ENCODE peak calls at places on chromosomes 1 and 21, in ten cellular contexts. S is DND-41, O is brain microvascular endothelial cell, A is esophagus squamous epithelium, B is colonic mucosa, U is pancreas, C is heart right ventricle, Q is stomach, T is left lung, J is fibroblast of lung. Y is an unnamed sample. For H3K27me3, the result is how much of the 10 kb centered on the place peaks cover.

GRCh38 chr1:10564063-10564462 is 89.3 kb downstream of the PEX14 start:
- DNase-seq in B (no peak), U (no peak), T (no peak), O (no peak), C (no peak), A (no peak), J (peak), Q (no peak), S (no peak), Y (no peak)

GRCh38 chr1:44828003-44828651 is 14.9 kb downstream of the PTCH2 start:
- DNase-seq in C (no peak), O (no peak), A (no peak), Q (no peak), S (no peak), B (no peak), J (no peak), T (peak), U (no peak), Y (no peak)

GRCh38 chr1:208203127-208203847 is 40.9 kb downstream of the PLXNA2 start:
- DNase-seq in S (no peak), C (peak), Q (peak), B (peak), O (peak), U (peak), J (peak), A (no peak), T (peak), Y (no peak)

GRCh38 chr1:169271094-169271493 is 96.5 kb downstream of the NME7 start:
- DNase-seq in T (no peak), C (no peak), J (peak), Q (no peak), A (no peak), O (no peak), S (no peak), B (no peak), U (no peak), Y (no peak)

GRCh38 chr1:9542425-9542824 is 3.2 kb downstream of the SLC25A33 start:
- DNase-seq in U (no peak), C (no peak), Q (no peak), A (no peak), S (peak), J (peak), T (no peak), B (peak), O (peak), Y (no peak)

GRCh38 chr1:63557365-63557987 is 34.2 kb downstream of the EFCAB7 start:
- DNase-seq in U (no peak), A (no peak), O (peak), T (no peak), C (no peak), J (peak), Q (no peak), S (peak), B (peak), Y (no peak)

GRCh38 chr1:10736623-10737267 is 59.7 kb downstream of the CASZ1 start:
- DNase-seq in Q (peak), J (no peak), B (no peak), O (no peak), S (no peak), U (peak), A (no peak), T (peak), C (no peak), Y (no peak)

GRCh38 chr21:27171704-27172103 is 204.8 kb upstream of the ADAMTS5 start:
- DNase-seq in U (no peak), T (no peak), S (no peak), A (no peak), J (peak), O (no peak), C (no peak), B (no peak), Q (no peak), Y (no peak)

GRCh38 chr1:182384387-182384960 is 7.1 kb downstream of the GLUL start:
- DNase-seq in U (no peak), A (no peak), Q (no peak), T (no peak), B (no peak), C (no peak), O (no peak), J (no peak), S (no peak), Y (no peak)

GRCh38 chr1:245901565-245901964 is 605.5 kb downstream of the SMYD3 start:
- DNase-seq in B (no peak), Q (no peak), S (no peak), J (no peak), A (no peak), U (no peak), O (no peak), T (no peak), C (no peak), Y (no peak)

GRCh38 chr1:203695116-203695515 is 68.5 kb downstream of the ATP2B4 start:
- DNase-seq in J (no peak), C (no peak), A (no peak), U (peak), Q (no peak), B (no peak), S (no peak), T (no peak), O (no peak), Y (no peak)

GRCh38 chr1:201501144-201501543 is 5.8 kb downstream of the CSRP1 start:
- DNase-seq in O (peak), Q (no peak), T (no peak), S (no peak), J (peak), A (no peak), C (no peak), U (no peak), B (no peak), Y (no peak)

GRCh38 chr1:182484067-182484466 is 34.1 kb downstream of the RGSL1 start:
- DNase-seq in T (no peak), B (no peak), U (no peak), O (no peak), A (no peak), C (no peak), Q (no peak), S (no peak), J (no peak), Y (no peak)

GRCh38 chr1:230868736-230869385 is 540 bp upstream of the C1orf198 start:
- DNase-seq in S (no peak), C (no peak), O (no peak), A (no peak), T (peak), Q (peak), J (peak), B (peak), U (peak), Y (peak)

GRCh38 chr1:149927056-149927534 is 508 bp downstream of the SF3B4 start:
- DNase-seq in S (no peak), B (no peak), O (no peak), A (no peak), J (no peak), Q (no peak), C (no peak), T (no peak), U (no peak), Y (no peak)

GRCh38 chr21:31992391-31992790 is 119.6 kb downstream of the HUNK start:
- DNase-seq in O (no peak), U (no peak), J (no peak), C (no peak), A (no peak), S (no peak), T (no peak), B (no peak), Q (no peak), Y (no peak)

GRCh38 chr1:237877628-237878027 is 13.1 kb downstream of the ZP4 start:
- DNase-seq in O (no peak), U (no peak), T (no peak), B (no peak), Q (no peak), S (no peak), A (no peak), C (no peak), J (no peak), Y (no peak)

GRCh38 chr1:58861510-58861909 is 77.7 kb upstream of the JUN start:
- DNase-seq in U (no peak), Q (no peak), B (no peak), O (peak), T (no peak), J (no peak), A (no peak), C (no peak), S (no peak), Y (no peak)

GRCh38 chr1:230515451-230516145 is 89.5 kb upstream of the PGBD5 start:
- DNase-seq in S (no peak), B (no peak), U (peak), T (no peak), J (no peak), C (no peak), A (no peak), Q (no peak), O (no peak), Y (no peak)

GRCh38 chr1:27879374-27880082 is 7.2 kb downstream of the THEMIS2 start:
- DNase-seq in B (no peak), J (no peak), U (no peak), S (no peak), T (no peak), Q (no peak), O (no peak), A (no peak), C (no peak), Y (no peak)

GRCh38 chr1:18121072-18121820 is 13.6 kb downstream of the IGSF21 start:
- DNase-seq in A (no peak), O (no peak), Q (no peak), J (no peak), B (no peak), C (no peak), U (no peak), S (no peak), T (no peak), Y (no peak)

GRCh38 chr1:28915036-28915895 is 897 bp downstream of the EPB41 start:
- DNase-seq in T (peak), C (no peak), B (peak), Q (peak), S (peak), J (peak), A (no peak), U (no peak), O (no peak), Y (peak)

GRCh38 chr1:16921391-16922185 is at the start of gene CROCC:
- DNase-seq in O (peak), S (peak), A (no peak), C (peak), T (no peak), U (peak), Q (no peak), J (peak), B (no peak), Y (no peak)

GRCh38 chr1:203650012-203650836 is 23.6 kb downstream of the ATP2B4 start:
- DNase-seq in Q (peak), B (peak), O (no peak), A (no peak), U (peak), T (peak), J (peak), C (peak), S (peak), Y (peak)

GRCh38 chr1:159925713-159926066 is 383 bp upstream of the TAGLN2 start:
- DNase-seq in Q (no peak), T (peak), J (no peak), S (no peak), C (peak), A (no peak), U (peak), B (no peak), O (no peak), Y (no peak)

GRCh38 chr1:156836041-156836654 is 19.5 kb upstream of the SH2D2A start:
- DNase-seq in A (no peak), S (no peak), C (no peak), O (no peak), Q (no peak), U (no peak), T (no peak), B (no peak), J (no peak), Y (peak)

GRCh38 chr1:209770636-209771415 is 13.5 kb downstream of the C1orf74 start:
- DNase-seq in O (no peak), T (no peak), B (no peak), S (no peak), A (no peak), J (no peak), Q (no peak), U (no peak), C (no peak), Y (no peak)

GRCh38 chr1:201551096-201551495 is 12.2 kb downstream of the NAV1 start:
- DNase-seq in O (no peak), J (no peak), Q (no peak), A (no peak), B (no peak), U (no peak), T (no peak), S (no peak), C (no peak), Y (no peak)

GRCh38 chr1:30798389-30798951 is 40.9 kb upstream of the LAPTM5 start:
- DNase-seq in S (no peak), B (peak), Q (peak), U (no peak), J (no peak), C (peak), T (peak), O (no peak), A (no peak), Y (no peak)

GRCh38 chr21:38140192-38140905 is 116.4 kb upstream of the KCNJ15 start:
- DNase-seq in T (peak), S (no peak), U (peak), B (no peak), O (peak), J (peak), A (no peak), Q (peak), C (peak), Y (no peak)

GRCh38 chr1:224358288-224358687 is 1.6 kb downstream of the CNIH4 start:
- DNase-seq in B (no peak), T (no peak), U (no peak), A (no peak), J (no peak), S (no peak), Q (no peak), C (no peak), O (no peak), Y (no peak)

GRCh38 chr1:183476081-183476480 is 3.8 kb downstream of the SMG7 start:
- DNase-seq in J (no peak), O (no peak), C (no peak), Q (no peak), S (no peak), T (no peak), B (no peak), A (no peak), U (no peak), Y (no peak)

GRCh38 chr1:7608628-7609295 is 162.3 kb upstream of the VAMP3 start:
- DNase-seq in C (no peak), T (no peak), Q (no peak), B (no peak), U (no peak), A (no peak), J (no peak), O (no peak), S (no peak), Y (no peak)

DNA sequence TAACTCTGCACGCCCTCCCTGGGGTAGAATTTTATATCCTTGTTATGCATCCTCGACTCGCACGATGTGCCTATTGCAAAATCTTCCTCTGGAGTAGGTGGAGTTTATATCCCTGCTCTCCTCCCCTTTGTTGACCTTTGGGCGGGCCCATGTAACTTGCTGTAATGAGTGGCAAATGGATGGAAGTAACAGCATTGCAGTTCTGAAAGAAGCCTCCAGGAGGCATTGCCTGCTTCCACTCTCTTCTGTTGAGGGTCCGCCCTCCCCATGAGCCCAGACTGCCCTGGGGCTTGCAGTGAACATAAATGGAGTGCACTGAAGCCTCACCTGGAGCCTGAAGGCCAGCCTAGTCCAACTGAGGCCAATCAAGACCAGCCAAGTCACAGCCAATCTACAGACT is 62.2 kb upstream of the GRIK3 start:
- DNase-seq in U (no peak), T (no peak), A (no peak), B (no peak), C (no peak), Q (no peak), J (no peak), S (peak), O (no peak), Y (no peak)
- TF ChIP-seq CTCF in U (no peak), T (no peak), A (no peak), B (no peak), C (no peak), Q (no peak), J (no peak), S (peak), O (no peak), Y (peak)

GRCh38 chr1:11858613-11858967 is at the start of gene NPPB:
- DNase-seq in T (no peak), A (no peak), Q (no peak), B (no peak), C (no peak), S (no peak), J (no peak), O (no peak), U (no peak), Y (no peak)
- H3K4me3 ChIP-seq in T (no peak), A (no peak), Q (no peak), B (no peak), C (peak), S (no peak), J (no peak), O (no peak), U (no peak), Y (no peak)

GRCh38 chr1:23405946-23406345 is 18.6 kb downstream of the TCEA3 start:
- DNase-seq in U (no peak), S (no peak), J (no peak), C (no peak), A (no peak), Q (no peak), T (no peak), O (no peak), B (no peak), Y (no peak)
- H3K27me3 ChIP-seq in U (under half), S (under half), J (under half), C (under half), A (under half), Q (under half), T (under half), O (under half), B (under half), Y (under half)

DNA sequence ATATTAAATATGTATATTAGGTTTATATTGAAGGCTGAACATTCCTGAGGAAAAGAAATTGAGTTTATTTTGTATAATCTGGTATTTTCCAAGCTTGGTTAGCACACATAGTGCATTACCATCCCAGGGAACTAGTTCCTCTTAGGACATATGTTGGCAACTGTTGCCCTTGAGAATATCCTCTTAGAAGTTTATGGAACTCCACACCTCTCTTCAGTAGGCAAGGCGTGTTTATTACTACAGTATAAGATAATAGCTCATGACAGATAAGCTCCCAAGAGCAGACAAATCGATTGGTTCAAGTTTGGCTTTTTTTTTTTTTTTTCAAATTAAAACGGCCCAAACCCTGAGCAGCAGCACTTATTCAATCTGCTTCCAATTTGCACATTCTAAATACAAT is 59.8 kb upstream of the SIPA1L2 start:
- DNase-seq in A (no peak), C (no peak), S (no peak), O (no peak), Q (no peak), U (no peak), B (no peak), J (no peak), T (no peak), Y (no peak)
- TF ChIP-seq CTCF in A (no peak), C (no peak), S (no peak), O (no peak), Q (no peak), U (no peak), B (no peak), J (no peak), T (no peak), Y (no peak)

DNA sequence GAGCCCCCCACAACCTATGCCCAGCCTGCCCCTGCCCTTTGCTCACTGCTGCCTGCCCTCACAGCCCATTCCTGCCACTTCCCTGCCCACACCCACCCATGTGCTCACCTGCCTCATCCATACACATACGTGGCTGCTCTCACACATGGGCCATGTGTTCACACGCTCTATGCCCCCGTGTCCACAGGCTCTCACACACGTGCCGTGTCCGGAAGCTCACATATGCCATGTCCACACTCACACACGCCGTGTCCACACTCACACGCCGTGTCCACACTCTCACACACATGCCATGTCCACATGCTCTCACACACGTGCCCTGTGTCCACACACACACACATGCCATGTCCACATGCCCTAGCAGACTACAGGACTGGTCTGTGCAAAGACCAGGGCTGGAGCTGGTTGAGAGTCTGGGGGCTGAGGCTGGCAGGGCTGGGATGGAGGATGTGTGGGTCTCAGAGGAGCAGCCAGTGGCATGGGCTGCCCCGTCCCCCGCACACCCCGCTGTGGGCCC is 583 bp upstream of the RNF223 start:
- DNase-seq in U (peak), S (no peak), J (no peak), A (no peak), Q (no peak), T (no peak), C (no peak), O (no peak), B (no peak), Y (no peak)
- H3K4me3 ChIP-seq in U (no peak), S (no peak), J (no peak), A (no peak), Q (no peak), T (no peak), C (no peak), O (no peak), B (no peak), Y (no peak)

GRCh38 chr1:110450928-110451327 is at the start of gene PROK1:
- DNase-seq in J (no peak), U (no peak), O (no peak), C (no peak), A (no peak), Q (no peak), B (no peak), T (no peak), S (no peak), Y (no peak)
- H3K27me3 ChIP-seq in J (under half), U (under half), O (under half), C (under half), A (under half), Q (under half), B (under half), T (under half), S (half or more), Y (under half)

GRCh38 chr1:13513885-13514546 is at the start of gene LRRC38:
- DNase-seq in B (peak), S (peak), Q (no peak), C (peak), J (no peak), A (no peak), U (no peak), T (no peak), O (no peak), Y (peak)
- TF ChIP-seq CTCF in B (no peak), S (peak), Q (no peak), C (peak), J (no peak), A (no peak), U (no peak), T (no peak), O (no peak), Y (no peak)